ENCODE peak calls at places on chromosomes 12 and 14, in four cellular contexts. M is MM.1S, U is neural progenitor cell, X is SK-N-SH. S is an unnamed sample. For H3F3A, the result is how much of the 10 kb centered on the place peaks cover.

GRCh38 chr12:3683670-3684069 is 69.2 kb downstream of the CRACR2A start:
- DNase-seq in M (no peak), U (no peak), X (no peak), S (no peak)

GRCh38 chr14:86404425-86404824 is 874.5 kb downstream of the FLRT2 start:
- DNase-seq in M (no peak), U (no peak), X (no peak), S (peak)

GRCh38 chr14:61460853-61461611 is 139.7 kb downstream of the PRKCH start:
- DNase-seq in M (peak), U (no peak), X (no peak), S (no peak)

GRCh38 chr14:100896369-100897060 is 7.0 kb downstream of the RTL1 start:
- DNase-seq in M (no peak), U (peak), X (peak), S (no peak)

GRCh38 chr14:75340921-75341320 is 62.3 kb downstream of the FOS start:
- DNase-seq in M (no peak), U (no peak), X (no peak), S (no peak)

GRCh38 chr14:103897075-103897947 is 30.9 kb upstream of the TDRD9 start:
- DNase-seq in M (no peak), U (no peak), X (no peak), S (no peak)

GRCh38 chr14:64693766-64694165 is 10.5 kb upstream of the PLEKHG3 start:
- DNase-seq in M (no peak), U (no peak), X (no peak), S (no peak)

GRCh38 chr12:106289196-106289681 is 13.3 kb upstream of the TCP11L2 start:
- DNase-seq in M (no peak), U (no peak), X (no peak), S (no peak)

GRCh38 chr12:123106640-123107359 is 44.1 kb downstream of the PITPNM2 start:
- DNase-seq in M (peak), U (no peak), X (no peak), S (no peak)

GRCh38 chr12:123996581-123996980 is 23.6 kb downstream of the ZNF664 start:
- DNase-seq in M (no peak), U (peak), X (no peak), S (no peak)

GRCh38 chr12:53530920-53531319 is 23.6 kb upstream of the NPFF start:
- DNase-seq in M (no peak), U (no peak), X (no peak), S (no peak)

GRCh38 chr14:101197595-101198397 is 294.3 kb upstream of the RTL1 start:
- DNase-seq in M (no peak), U (no peak), X (peak), S (no peak)

GRCh38 chr14:32078030-32078793 is 1.1 kb downstream of the ARHGAP5 start:
- DNase-seq in M (peak), U (peak), X (peak), S (peak)

GRCh38 chr12:131311764-131312163 is 358.1 kb downstream of the ADGRD1 start:
- DNase-seq in M (no peak), U (no peak), X (no peak), S (peak)

GRCh38 chr12:129067482-129067881 is 214.2 kb downstream of the GLT1D1 start:
- DNase-seq in M (no peak), U (peak), X (peak), S (peak)

GRCh38 chr12:53200458-53201169 is 6.4 kb downstream of the ITGB7 start:
- DNase-seq in M (peak), U (no peak), X (no peak), S (no peak)

GRCh38 chr12:3049596-3050314 is 27.4 kb upstream of the TSPAN9 start:
- DNase-seq in M (no peak), U (no peak), X (no peak), S (no peak)

GRCh38 chr12:99444859-99445316 is 202.7 kb upstream of the GARIN6 start:
- DNase-seq in M (no peak), U (no peak), X (no peak), S (no peak)

GRCh38 chr12:75954076-75954475 is 77.5 kb downstream of the PHLDA1 start:
- DNase-seq in M (peak), U (no peak), X (no peak), S (peak)

GRCh38 chr12:104137175-104137901 is 672 bp downstream of the NFYB start:
- DNase-seq in M (peak), U (peak), X (peak), S (peak)

GRCh38 chr12:1360812-1361211 is 233.6 kb downstream of the FBXL14 start:
- DNase-seq in M (no peak), U (no peak), X (no peak), S (no peak)

GRCh38 chr12:67483871-67484554 is 164.5 kb upstream of the DYRK2 start:
- DNase-seq in M (peak), U (no peak), X (no peak), S (no peak)

GRCh38 chr14:73884438-73885190 is 2.0 kb upstream of the ZNF410 start:
- DNase-seq in M (no peak), U (no peak), X (no peak), S (no peak)

GRCh38 chr14:95123895-95124579 is 33.3 kb downstream of the DICER1 start:
- DNase-seq in M (no peak), U (no peak), X (no peak), S (no peak)

GRCh38 chr12:49811961-49812401 is 16.2 kb downstream of the NCKAP5L start:
- DNase-seq in M (no peak), U (no peak), X (no peak), S (no peak)

GRCh38 chr12:127726928-127727327 is 540.0 kb upstream of the TMEM132C start:
- DNase-seq in M (no peak), U (no peak), X (no peak), S (no peak)

GRCh38 chr14:50083467-50084337 is 32.7 kb downstream of the VCPKMT start:
- DNase-seq in M (peak), U (no peak), X (no peak), S (no peak)

GRCh38 chr14:36070056-36071043 is 106.2 kb downstream of the PTCSC3 start:
- DNase-seq in M (peak), U (peak), X (peak), S (peak)

GRCh38 chr14:103718572-103718971 is 3.0 kb downstream of the ZFYVE21 start:
- DNase-seq in M (no peak), U (no peak), X (no peak), S (no peak)

GRCh38 chr14:74491952-74492351 is 1.2 kb downstream of the NPC2 start:
- DNase-seq in M (peak), U (peak), X (no peak), S (peak)

GRCh38 chr12:27284751-27285150 is 40.7 kb downstream of the STK38L start:
- DNase-seq in M (no peak), U (no peak), X (no peak), S (no peak)

GRCh38 chr12:114508529-114509129 is 102.7 kb upstream of the TBX5 start:
- DNase-seq in M (peak), U (peak), X (peak), S (peak)

GRCh38 chr14:100187247-100187833 is 27.9 kb upstream of the DEGS2 start:
- DNase-seq in M (no peak), U (no peak), X (no peak), S (no peak)

GRCh38 chr14:53956427-53957201 is at the start of gene BMP4:
- DNase-seq in M (no peak), U (peak), X (peak), S (peak)

GRCh38 chr12:30862486-30862885 is 64.1 kb upstream of the TSPAN11 start:
- DNase-seq in M (no peak), U (no peak), X (peak), S (no peak)

GRCh38 chr14:61090432-61091216 is 109.6 kb downstream of the SLC38A6 start:
- DNase-seq in M (no peak), U (no peak), X (no peak), S (no peak)

GRCh38 chr14:53126705-53127104 is 26.4 kb downstream of the DDHD1 start:
- DNase-seq in M (peak), U (no peak), X (no peak), S (no peak)

GRCh38 chr12:94795053-94795452 is 144.7 kb upstream of the TMCC3 start:
- DNase-seq in M (no peak), U (no peak), X (no peak), S (no peak)

GRCh38 chr12:109462868-109463692 is 14.0 kb downstream of the KCTD10 start:
- DNase-seq in M (no peak), U (peak), X (peak), S (peak)

GRCh38 chr12:13219320-13219719 is 22.8 kb downstream of the EMP1 start:
- DNase-seq in M (no peak), U (no peak), X (no peak), S (no peak)

GRCh38 chr12:13215056-13215455 is 18.5 kb downstream of the EMP1 start:
- DNase-seq in M (no peak), U (peak), X (no peak), S (no peak)

GRCh38 chr12:13220848-13221247 is 24.3 kb downstream of the EMP1 start:
- DNase-seq in M (no peak), U (no peak), X (no peak), S (no peak)

GRCh38 chr12:13222076-13222475 is 25.6 kb downstream of the EMP1 start:
- DNase-seq in M (no peak), U (no peak), X (no peak), S (no peak)

DNA sequence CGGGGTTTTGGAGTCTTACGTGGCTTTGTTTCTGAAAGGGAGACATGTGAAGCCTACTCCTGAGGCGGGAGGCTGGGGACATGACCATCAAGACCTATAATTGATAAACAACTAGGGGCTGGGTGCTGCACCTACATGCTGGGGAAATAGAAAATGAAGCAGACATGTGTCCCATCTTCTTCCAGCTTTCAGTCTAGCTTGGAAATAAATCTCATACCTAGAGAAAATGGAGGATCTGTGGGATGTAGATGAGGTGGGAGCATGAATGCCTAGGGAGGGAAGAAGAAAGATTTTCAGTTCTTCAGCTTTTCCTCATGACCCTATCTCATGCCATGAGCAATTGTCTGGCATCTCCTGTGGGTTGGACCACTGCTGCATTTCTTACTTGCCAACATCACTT is 22.1 kb downstream of the EMP1 start:
- DNase-seq in M (no peak), U (no peak), X (no peak), S (no peak)
- H3F3A ChIP-seq in M (under half), U (under half), X (under half), S (under half)

DNA sequence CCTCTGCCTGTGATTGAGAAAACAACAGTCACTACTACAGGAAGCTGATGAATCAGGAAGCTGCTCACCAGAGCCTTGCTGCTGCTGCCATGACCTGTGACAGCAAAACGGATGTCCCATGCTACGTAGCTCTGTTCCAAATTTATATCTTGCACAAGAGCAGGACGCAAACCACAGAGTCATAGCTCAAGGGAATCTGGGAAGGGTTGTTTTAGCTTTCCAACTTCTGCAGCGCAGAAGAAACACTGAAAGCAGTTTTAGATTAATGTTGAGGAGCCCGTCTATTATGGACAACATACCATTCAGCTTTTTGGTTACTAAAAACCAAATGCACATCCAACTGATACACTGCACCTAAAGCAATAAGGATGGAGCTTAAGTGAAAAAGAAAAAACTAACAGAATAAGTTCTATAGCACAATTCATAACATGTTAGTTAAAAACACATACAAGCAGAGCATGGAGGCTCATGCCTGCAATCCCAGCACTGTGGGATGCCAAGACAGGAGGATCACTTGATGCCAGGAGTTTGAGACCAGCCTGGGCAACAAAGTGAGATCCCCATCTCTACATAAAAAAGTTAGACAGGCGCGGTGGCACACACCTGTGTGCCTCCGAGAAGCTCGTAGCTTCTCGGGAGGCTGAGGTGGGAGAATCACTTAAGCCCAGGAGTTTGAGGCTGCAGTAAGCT is 1.7 kb upstream of the ANKRD33 start:
- DNase-seq in M (peak), U (no peak), X (no peak), S (peak)
- H3K4me3 ChIP-seq in M (peak), U (no peak), X (no peak), S (no peak)

DNA sequence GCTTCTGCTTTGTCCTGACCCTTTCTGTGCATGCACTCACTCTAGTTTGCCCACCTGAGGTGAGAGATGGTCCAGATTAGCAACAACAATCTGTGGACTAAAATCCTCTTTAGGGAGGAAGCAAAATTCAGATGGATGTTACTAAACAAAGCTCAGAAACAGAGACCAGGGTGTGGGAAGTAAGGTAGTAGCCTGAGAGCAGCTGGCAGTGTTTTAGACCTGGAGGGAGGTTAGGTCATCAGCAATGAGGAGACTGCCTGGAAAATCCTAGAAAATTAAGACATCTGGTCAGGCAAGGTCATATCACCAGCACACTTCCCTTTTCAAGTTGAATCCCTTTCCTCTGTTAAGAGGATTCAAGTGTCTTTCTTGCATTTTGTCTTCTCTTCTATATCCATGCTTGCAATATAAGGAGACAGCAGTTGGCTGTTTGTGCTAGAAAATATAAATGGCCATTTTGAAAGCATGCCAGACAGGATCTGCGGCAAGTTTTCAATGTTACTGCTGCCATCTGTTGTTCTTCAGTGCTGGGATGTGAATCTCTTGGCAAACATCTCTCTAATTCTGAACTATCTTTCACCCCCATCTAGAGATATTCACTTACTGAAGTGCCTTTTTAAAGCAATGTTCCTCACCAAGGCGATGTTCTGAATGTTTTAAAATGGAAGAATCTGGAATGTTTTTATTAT is 266.4 kb downstream of the NAV3 start:
- DNase-seq in M (no peak), U (no peak), X (peak), S (no peak)
- TF ChIP-seq EZH2phosphoT487 in M (no peak), U (no peak), X (no peak), S (no peak)

DNA sequence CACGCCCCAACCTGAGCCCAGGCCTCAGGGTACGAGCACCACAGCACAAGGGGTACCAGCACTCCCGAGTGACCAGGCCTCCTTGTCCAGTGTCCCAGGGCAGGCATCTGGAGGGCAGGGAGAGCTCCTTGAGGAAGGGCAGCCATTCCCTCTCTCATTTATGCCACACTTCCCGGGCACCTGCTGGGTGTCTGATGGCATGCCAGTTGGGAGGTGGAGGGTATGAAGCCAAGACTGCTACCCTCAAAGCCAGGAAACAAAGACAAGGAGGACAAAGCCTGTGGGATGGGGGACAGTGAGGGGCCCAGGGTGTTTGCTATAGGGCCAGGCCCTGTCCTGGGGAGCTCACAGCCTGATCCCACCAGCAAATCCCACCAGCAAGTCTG is 45.6 kb downstream of the CCDC88C start:
- DNase-seq in M (no peak), U (no peak), X (no peak), S (no peak)
- H3F3A ChIP-seq in M (half or more), U (under half), X (under half), S (under half)